ENCODE peak calls at places on chromosomes 12 and 14, in ten cellular contexts. One of them, this sample, is unnamed.

GRCh38 chr14:99272669-99273024 is 650 bp upstream of the BCL11B start:
- DNase-seq in HCT116: no peak
- DNase-seq in CD8-positive, alpha-beta T cell: no peak
- DNase-seq in stimulated activated CD4-positive, alpha-beta T cell treated with anti-CD3 and anti-CD28 coated beads, Interleukin-2, amount 100 ng/mL, for 24 hours: no peak
- DNase-seq in stimulated activated CD8-positive, alpha-beta memory T cell treated with anti-CD3 and anti-CD28 coated beads, Interleukin-15, amount 100 ng/mL, for 24 hours: no peak
- DNase-seq in DMS79 treated with DMSO at 0.1 percent for 48 hours: peak; percentile 75
- DNase-seq in MG63: no peak
- DNase-seq in H9: no peak
- DNase-seq in GOT3: no peak
- DNase-seq in HTR-8/SVneo: no peak
- DNase-seq in this sample: no peak

GRCh38 chr14:68722968-68723577 is 69.8 kb downstream of the ZFP36L1 start:
- DNase-seq in HCT116: no peak
- DNase-seq in CD8-positive, alpha-beta T cell: no peak
- DNase-seq in stimulated activated CD4-positive, alpha-beta T cell treated with anti-CD3 and anti-CD28 coated beads, Interleukin-2, amount 100 ng/mL, for 24 hours: no peak
- DNase-seq in stimulated activated CD8-positive, alpha-beta memory T cell treated with anti-CD3 and anti-CD28 coated beads, Interleukin-15, amount 100 ng/mL, for 24 hours: no peak
- DNase-seq in DMS79 treated with DMSO at 0.1 percent for 48 hours: no peak
- DNase-seq in MG63: no peak
- DNase-seq in H9: no peak
- DNase-seq in GOT3: no peak
- DNase-seq in HTR-8/SVneo: no peak
- DNase-seq in this sample: no peak

GRCh38 chr12:132286912-132287311 is 42.5 kb downstream of the GALNT9 start:
- DNase-seq in HCT116: peak; percentile 75
- DNase-seq in CD8-positive, alpha-beta T cell: no peak
- DNase-seq in stimulated activated CD4-positive, alpha-beta T cell treated with anti-CD3 and anti-CD28 coated beads, Interleukin-2, amount 100 ng/mL, for 24 hours: no peak
- DNase-seq in stimulated activated CD8-positive, alpha-beta memory T cell treated with anti-CD3 and anti-CD28 coated beads, Interleukin-15, amount 100 ng/mL, for 24 hours: no peak
- DNase-seq in DMS79 treated with DMSO at 0.1 percent for 48 hours: no peak
- DNase-seq in MG63: peak; percentile 83
- DNase-seq in H9: no peak
- DNase-seq in GOT3: no peak
- DNase-seq in HTR-8/SVneo: peak; percentile 51
- DNase-seq in this sample: no peak

GRCh38 chr12:68269727-68270126 is 16.3 kb upstream of the IL22 start:
- DNase-seq in HCT116: no peak
- DNase-seq in CD8-positive, alpha-beta T cell: no peak
- DNase-seq in stimulated activated CD4-positive, alpha-beta T cell treated with anti-CD3 and anti-CD28 coated beads, Interleukin-2, amount 100 ng/mL, for 24 hours: no peak
- DNase-seq in stimulated activated CD8-positive, alpha-beta memory T cell treated with anti-CD3 and anti-CD28 coated beads, Interleukin-15, amount 100 ng/mL, for 24 hours: no peak
- DNase-seq in DMS79 treated with DMSO at 0.1 percent for 48 hours: no peak
- DNase-seq in MG63: no peak
- DNase-seq in H9: no peak
- DNase-seq in GOT3: no peak
- DNase-seq in HTR-8/SVneo: no peak
- DNase-seq in this sample: no peak

GRCh38 chr12:25236190-25236589 is 14.5 kb downstream of the KRAS start:
- DNase-seq in HCT116: no peak
- DNase-seq in CD8-positive, alpha-beta T cell: no peak
- DNase-seq in stimulated activated CD4-positive, alpha-beta T cell treated with anti-CD3 and anti-CD28 coated beads, Interleukin-2, amount 100 ng/mL, for 24 hours: no peak
- DNase-seq in stimulated activated CD8-positive, alpha-beta memory T cell treated with anti-CD3 and anti-CD28 coated beads, Interleukin-15, amount 100 ng/mL, for 24 hours: no peak
- DNase-seq in DMS79 treated with DMSO at 0.1 percent for 48 hours: no peak
- DNase-seq in MG63: peak; percentile 19
- DNase-seq in H9: no peak
- DNase-seq in GOT3: no peak
- DNase-seq in HTR-8/SVneo: no peak
- DNase-seq in this sample: no peak

GRCh38 chr14:30874120-30874998 is at the start of gene COCH:
- DNase-seq in HCT116: peak; percentile 4
- DNase-seq in CD8-positive, alpha-beta T cell: peak; percentile 16
- DNase-seq in stimulated activated CD4-positive, alpha-beta T cell treated with anti-CD3 and anti-CD28 coated beads, Interleukin-2, amount 100 ng/mL, for 24 hours: peak; percentile 21
- DNase-seq in stimulated activated CD8-positive, alpha-beta memory T cell treated with anti-CD3 and anti-CD28 coated beads, Interleukin-15, amount 100 ng/mL, for 24 hours: peak; percentile 6
- DNase-seq in DMS79 treated with DMSO at 0.1 percent for 48 hours: peak; percentile 70
- DNase-seq in MG63: peak; percentile 29
- DNase-seq in H9: peak; percentile 61
- DNase-seq in GOT3: no peak
- DNase-seq in HTR-8/SVneo: peak; percentile 80
- DNase-seq in this sample: no peak

GRCh38 chr12:111409403-111410228 is 3.9 kb downstream of the SH2B3 start:
- DNase-seq in HCT116: no peak
- DNase-seq in CD8-positive, alpha-beta T cell: no peak
- DNase-seq in stimulated activated CD4-positive, alpha-beta T cell treated with anti-CD3 and anti-CD28 coated beads, Interleukin-2, amount 100 ng/mL, for 24 hours: no peak
- DNase-seq in stimulated activated CD8-positive, alpha-beta memory T cell treated with anti-CD3 and anti-CD28 coated beads, Interleukin-15, amount 100 ng/mL, for 24 hours: no peak
- DNase-seq in DMS79 treated with DMSO at 0.1 percent for 48 hours: no peak
- DNase-seq in MG63: peak; percentile 94
- DNase-seq in H9: peak; percentile 63
- DNase-seq in GOT3: no peak
- DNase-seq in HTR-8/SVneo: peak; percentile 77
- DNase-seq in this sample: peak; percentile 93

GRCh38 chr14:75132374-75133086 is 5.7 kb upstream of the NEK9 start:
- DNase-seq in HCT116: peak; percentile 65
- DNase-seq in CD8-positive, alpha-beta T cell: peak; percentile 44
- DNase-seq in stimulated activated CD4-positive, alpha-beta T cell treated with anti-CD3 and anti-CD28 coated beads, Interleukin-2, amount 100 ng/mL, for 24 hours: peak; percentile 51
- DNase-seq in stimulated activated CD8-positive, alpha-beta memory T cell treated with anti-CD3 and anti-CD28 coated beads, Interleukin-15, amount 100 ng/mL, for 24 hours: no peak
- DNase-seq in DMS79 treated with DMSO at 0.1 percent for 48 hours: peak; percentile 80
- DNase-seq in MG63: no peak
- DNase-seq in H9: peak; percentile 43
- DNase-seq in GOT3: no peak
- DNase-seq in HTR-8/SVneo: peak; percentile 75
- DNase-seq in this sample: peak; percentile 70

GRCh38 chr12:47024463-47024862 is 55.0 kb upstream of the PCED1B start:
- DNase-seq in HCT116: no peak
- DNase-seq in CD8-positive, alpha-beta T cell: no peak
- DNase-seq in stimulated activated CD4-positive, alpha-beta T cell treated with anti-CD3 and anti-CD28 coated beads, Interleukin-2, amount 100 ng/mL, for 24 hours: no peak
- DNase-seq in stimulated activated CD8-positive, alpha-beta memory T cell treated with anti-CD3 and anti-CD28 coated beads, Interleukin-15, amount 100 ng/mL, for 24 hours: no peak
- DNase-seq in DMS79 treated with DMSO at 0.1 percent for 48 hours: no peak
- DNase-seq in MG63: peak; percentile 68
- DNase-seq in H9: no peak
- DNase-seq in GOT3: no peak
- DNase-seq in HTR-8/SVneo: no peak
- DNase-seq in this sample: no peak

GRCh38 chr12:55738113-55739024 is 4.6 kb upstream of the GDF11 start:
- DNase-seq in HCT116: peak; percentile 82
- DNase-seq in CD8-positive, alpha-beta T cell: peak; percentile 85
- DNase-seq in stimulated activated CD4-positive, alpha-beta T cell treated with anti-CD3 and anti-CD28 coated beads, Interleukin-2, amount 100 ng/mL, for 24 hours: peak; percentile 84
- DNase-seq in stimulated activated CD8-positive, alpha-beta memory T cell treated with anti-CD3 and anti-CD28 coated beads, Interleukin-15, amount 100 ng/mL, for 24 hours: no peak
- DNase-seq in DMS79 treated with DMSO at 0.1 percent for 48 hours: peak; percentile 62
- DNase-seq in MG63: peak; percentile 76
- DNase-seq in H9: peak; percentile 97
- DNase-seq in GOT3: no peak
- DNase-seq in HTR-8/SVneo: peak; percentile 78
- DNase-seq in this sample: peak; percentile 75

GRCh38 chr14:89598548-89599186 is 181.6 kb upstream of the FOXN3 start:
- DNase-seq in HCT116: peak; percentile 16
- DNase-seq in CD8-positive, alpha-beta T cell: no peak
- DNase-seq in stimulated activated CD4-positive, alpha-beta T cell treated with anti-CD3 and anti-CD28 coated beads, Interleukin-2, amount 100 ng/mL, for 24 hours: no peak
- DNase-seq in stimulated activated CD8-positive, alpha-beta memory T cell treated with anti-CD3 and anti-CD28 coated beads, Interleukin-15, amount 100 ng/mL, for 24 hours: no peak
- DNase-seq in DMS79 treated with DMSO at 0.1 percent for 48 hours: peak; percentile 45
- DNase-seq in MG63: no peak
- DNase-seq in H9: no peak
- DNase-seq in GOT3: no peak
- DNase-seq in HTR-8/SVneo: no peak
- DNase-seq in this sample: no peak

GRCh38 chr14:81206115-81206514 is 14.6 kb downstream of the GTF2A1 start:
- DNase-seq in HCT116: no peak
- DNase-seq in CD8-positive, alpha-beta T cell: no peak
- DNase-seq in stimulated activated CD4-positive, alpha-beta T cell treated with anti-CD3 and anti-CD28 coated beads, Interleukin-2, amount 100 ng/mL, for 24 hours: no peak
- DNase-seq in stimulated activated CD8-positive, alpha-beta memory T cell treated with anti-CD3 and anti-CD28 coated beads, Interleukin-15, amount 100 ng/mL, for 24 hours: no peak
- DNase-seq in DMS79 treated with DMSO at 0.1 percent for 48 hours: no peak
- DNase-seq in MG63: no peak
- DNase-seq in H9: no peak
- DNase-seq in GOT3: no peak
- DNase-seq in HTR-8/SVneo: no peak
- DNase-seq in this sample: peak; percentile 12

GRCh38 chr12:120799417-120800045 is 73.9 kb downstream of the ACADS start:
- DNase-seq in HCT116: no peak
- DNase-seq in CD8-positive, alpha-beta T cell: no peak
- DNase-seq in stimulated activated CD4-positive, alpha-beta T cell treated with anti-CD3 and anti-CD28 coated beads, Interleukin-2, amount 100 ng/mL, for 24 hours: no peak
- DNase-seq in stimulated activated CD8-positive, alpha-beta memory T cell treated with anti-CD3 and anti-CD28 coated beads, Interleukin-15, amount 100 ng/mL, for 24 hours: no peak
- DNase-seq in DMS79 treated with DMSO at 0.1 percent for 48 hours: no peak
- DNase-seq in MG63: no peak
- DNase-seq in H9: no peak
- DNase-seq in GOT3: no peak
- DNase-seq in HTR-8/SVneo: no peak
- DNase-seq in this sample: no peak

This sample was measured in dermis microvascular lymphatic vessel endothelial cell.